ENCODE peak calls at places on chromosomes 5 and 9, in four cellular contexts. One of them, this sample, is unnamed.

GRCh38 chr9:114798793-114799427 is 6.9 kb downstream of the TNFSF15 start:
- DNase-seq in K562: no peak
- DNase-seq in WTC11: no peak
- DNase-seq in HepG2: no peak
- DNase-seq in this sample: no peak

GRCh38 chr5:68074633-68075032 is 140.9 kb upstream of the PIK3R1 start:
- DNase-seq in HepG2: no peak
- DNase-seq in WTC11: no peak
- DNase-seq in K562: no peak
- DNase-seq in this sample: no peak

GRCh38 chr5:36885566-36886485 is 9.3 kb downstream of the NIPBL start:
- DNase-seq in HepG2: no peak
- DNase-seq in WTC11: no peak
- DNase-seq in K562: no peak
- DNase-seq in this sample: no peak

GRCh38 chr5:158785397-158785796 is 314.3 kb downstream of the EBF1 start:
- DNase-seq in K562: no peak
- DNase-seq in WTC11: no peak
- DNase-seq in HepG2: no peak
- DNase-seq in this sample: no peak

GRCh38 chr9:94705162-94705712 is 21.3 kb upstream of the AOPEP start:
- DNase-seq in HepG2: no peak
- DNase-seq in WTC11: no peak
- DNase-seq in K562: no peak
- DNase-seq in this sample: no peak

GRCh38 chr9:129910628-129911567 is 75.6 kb downstream of the USP20 start:
- DNase-seq in WTC11: no peak
- DNase-seq in HepG2: no peak
- DNase-seq in K562: peak
- DNase-seq in this sample: no peak

GRCh38 chr5:90015584-90016018 is 394.0 kb downstream of the CETN3 start:
- DNase-seq in HepG2: no peak
- DNase-seq in WTC11: no peak
- DNase-seq in K562: no peak
- DNase-seq in this sample: no peak

GRCh38 chr5:1919209-1919566 is 36.5 kb upstream of the IRX4 start:
- DNase-seq in HepG2: no peak
- DNase-seq in K562: no peak
- DNase-seq in WTC11: no peak
- DNase-seq in this sample: no peak

GRCh38 chr9:134375011-134375390 is 48.7 kb downstream of the RXRA start:
- DNase-seq in WTC11: no peak
- DNase-seq in HepG2: no peak
- DNase-seq in K562: no peak
- DNase-seq in this sample: no peak

GRCh38 chr9:13410566-13411031 is 131.1 kb upstream of the MPDZ start:
- DNase-seq in WTC11: no peak
- DNase-seq in HepG2: no peak
- DNase-seq in K562: no peak
- DNase-seq in this sample: no peak

GRCh38 chr5:137867664-137868063 is at the start of gene MYOT:
- DNase-seq in K562: no peak
- DNase-seq in WTC11: no peak
- DNase-seq in HepG2: no peak
- DNase-seq in this sample: no peak

GRCh38 chr5:67092447-67093023 is 104.1 kb downstream of the CD180 start:
- DNase-seq in WTC11: no peak
- DNase-seq in HepG2: no peak
- DNase-seq in K562: no peak
- DNase-seq in this sample: no peak

GRCh38 chr9:123929177-123929869 is 603 bp downstream of the DENND1A start:
- DNase-seq in K562: peak
- DNase-seq in WTC11: peak
- DNase-seq in HepG2: peak
- DNase-seq in this sample: no peak

GRCh38 chr5:856531-857425 is 6.0 kb upstream of the ZDHHC11 start:
- DNase-seq in WTC11: no peak
- DNase-seq in K562: no peak
- DNase-seq in HepG2: no peak
- DNase-seq in this sample: no peak

GRCh38 chr9:88005146-88005750 is 30.9 kb upstream of the CDK20 start:
- DNase-seq in WTC11: no peak
- DNase-seq in K562: no peak
- DNase-seq in HepG2: no peak
- DNase-seq in this sample: no peak

GRCh38 chr5:13745508-13745907 is 199.0 kb downstream of the DNAH5 start:
- DNase-seq in WTC11: no peak
- DNase-seq in HepG2: peak
- DNase-seq in K562: no peak
- DNase-seq in this sample: no peak
- TF ChIP-seq ELF4 in WTC11: no peak
- TF ChIP-seq ELF4 in HepG2: no peak
- TF ChIP-seq ELF4 in K562: no peak
- TF ChIP-seq ELF4 in this sample: no peak

GRCh38 chr5:80615266-80615914 is 39.1 kb upstream of the MSH3 start:
- DNase-seq in WTC11: no peak
- DNase-seq in HepG2: no peak
- DNase-seq in K562: no peak
- DNase-seq in this sample: no peak
- TF ChIP-seq ELF4 in WTC11: no peak
- TF ChIP-seq ELF4 in HepG2: no peak
- TF ChIP-seq ELF4 in K562: no peak
- TF ChIP-seq ELF4 in this sample: no peak

DNA sequence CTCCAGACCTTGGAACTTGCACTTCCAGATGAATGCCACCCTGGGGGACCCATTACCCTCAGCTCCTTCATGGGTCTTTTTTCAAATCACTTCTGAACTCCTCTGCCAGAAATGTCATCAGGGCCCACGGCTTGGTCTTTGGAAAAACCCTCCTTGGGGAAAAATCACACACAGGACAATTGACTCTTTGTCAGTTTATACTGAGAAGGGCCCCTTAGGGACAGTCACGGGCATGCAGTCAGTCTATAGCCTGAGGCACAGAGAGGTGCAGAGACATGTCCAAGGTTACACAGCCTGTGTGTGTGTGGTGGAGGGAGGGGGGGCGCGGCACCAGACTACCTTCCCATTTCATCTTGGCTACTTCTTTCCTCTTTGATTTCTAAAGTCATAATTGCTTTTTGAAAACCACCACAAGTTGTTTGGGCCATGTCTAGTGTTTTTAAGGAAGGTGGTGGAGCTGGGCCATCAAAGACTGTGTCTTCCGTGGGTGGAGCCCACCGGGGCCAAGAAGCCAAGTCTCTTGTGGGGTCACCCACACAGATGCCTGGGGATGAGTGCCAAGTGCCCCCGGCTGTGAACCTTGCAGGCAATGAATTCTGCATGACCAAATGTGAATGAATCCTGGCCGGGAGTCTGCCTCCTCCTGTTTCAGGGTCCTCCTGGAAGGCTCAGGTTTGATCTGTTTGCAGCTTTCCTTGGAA is 200.0 kb upstream of the TBC1D2 start:
- DNase-seq in HepG2: no peak
- DNase-seq in WTC11: no peak
- DNase-seq in K562: no peak
- DNase-seq in this sample: no peak
- TF ChIP-seq ELF4 in HepG2: no peak
- TF ChIP-seq ELF4 in WTC11: no peak
- TF ChIP-seq ELF4 in K562: no peak
- TF ChIP-seq ELF4 in this sample: no peak

DNA sequence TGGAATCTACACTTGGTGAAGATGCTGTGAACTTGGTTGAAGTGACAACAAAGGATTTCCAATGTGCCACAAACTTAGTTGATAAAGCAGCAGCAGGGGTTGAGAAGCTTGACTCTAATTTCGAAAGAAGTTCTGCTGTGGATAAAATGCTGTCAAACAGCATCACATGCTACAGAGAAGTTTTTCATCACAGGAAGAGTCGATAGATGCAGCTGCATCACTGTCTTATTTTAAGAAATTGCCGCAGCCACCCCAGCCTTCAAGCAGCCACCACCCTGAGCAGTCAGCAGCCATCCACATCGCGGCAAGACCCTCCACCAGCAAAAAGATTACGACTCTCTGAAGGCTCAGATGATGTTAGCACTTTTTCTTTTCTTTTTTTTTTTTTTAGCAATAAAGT is 78.6 kb downstream of the TRIO start:
- DNase-seq in K562: no peak
- DNase-seq in HepG2: no peak
- DNase-seq in WTC11: no peak
- DNase-seq in this sample: no peak
- TF ChIP-seq ELF4 in K562: no peak
- TF ChIP-seq ELF4 in HepG2: no peak
- TF ChIP-seq ELF4 in WTC11: no peak
- TF ChIP-seq ELF4 in this sample: no peak

GRCh38 chr5:156354571-156354970 is 27.6 kb downstream of the SGCD start:
- DNase-seq in WTC11: no peak
- DNase-seq in K562: no peak
- DNase-seq in HepG2: no peak
- DNase-seq in this sample: no peak
- TF ChIP-seq ELF4 in WTC11: no peak
- TF ChIP-seq ELF4 in K562: no peak
- TF ChIP-seq ELF4 in HepG2: no peak
- TF ChIP-seq ELF4 in this sample: no peak

This sample was measured in HEK293T.